ENCODE peak calls at places on chromosomes 1 and 21, in ten cellular contexts. C is hepatocyte; Y is GM12865; O is pancreas; J is activated naive CD4-positive, alpha-beta T cell; L is NCI-H446; X is NCI-H1694; S is sigmoid colon; M is foreskin fibroblast; D is aorta. B is an unnamed sample.

GRCh38 chr21:15400905-15401304 is 328.9 kb upstream of the USP25 start:
- DNase-seq in C (no peak), Y (no peak), O (no peak), J (no peak), L (no peak), X (no peak), S (no peak), M (no peak), D (no peak), B (no peak)

GRCh38 chr1:23577056-23577985 is 18.0 kb upstream of the ID3 start:
- DNase-seq in C (peak), Y (peak), O (no peak), J (no peak), L (no peak), X (no peak), S (peak), M (peak), D (no peak), B (peak)

GRCh38 chr1:3003941-3004270 is 17.4 kb upstream of the ACTRT2 start:
- DNase-seq in C (no peak), Y (no peak), O (no peak), J (no peak), L (no peak), X (no peak), S (no peak), M (no peak), D (no peak), B (peak)

GRCh38 chr1:64928325-64928724 is 38.0 kb downstream of the JAK1 start:
- DNase-seq in C (no peak), Y (no peak), O (no peak), J (no peak), L (no peak), X (no peak), S (no peak), M (no peak), D (no peak), B (no peak)

GRCh38 chr1:194870860-194871259 is 1684.4 kb upstream of the B3GALT2 start:
- DNase-seq in C (no peak), Y (peak), O (no peak), J (no peak), L (no peak), X (no peak), S (no peak), M (peak), D (no peak), B (no peak)

GRCh38 chr1:89378001-89378400 is 14.1 kb downstream of the GBP6 start:
- DNase-seq in C (no peak), Y (no peak), O (no peak), J (no peak), L (no peak), X (no peak), S (no peak), M (no peak), D (no peak), B (no peak)

GRCh38 chr1:58844176-58844575 is 60.3 kb upstream of the JUN start:
- DNase-seq in C (no peak), Y (no peak), O (no peak), J (no peak), L (no peak), X (no peak), S (no peak), M (peak), D (no peak), B (no peak)

GRCh38 chr21:25639922-25640670 is 1.0 kb downstream of the JAM2 start:
- DNase-seq in C (peak), Y (peak), O (no peak), J (no peak), L (no peak), X (no peak), S (peak), M (peak), D (peak), B (no peak)

GRCh38 chr1:209648931-209649776 is 3.1 kb downstream of the LAMB3 start:
- DNase-seq in C (peak), Y (no peak), O (no peak), J (no peak), L (no peak), X (no peak), S (no peak), M (peak), D (no peak), B (no peak)

GRCh38 chr1:156495401-156496140 is 5.0 kb downstream of the MEF2D start:
- DNase-seq in C (no peak), Y (no peak), O (no peak), J (no peak), L (no peak), X (no peak), S (peak), M (peak), D (peak), B (no peak)

GRCh38 chr1:234924450-234925355 is 203.9 kb downstream of the TOMM20 start:
- DNase-seq in C (no peak), Y (no peak), O (peak), J (no peak), L (no peak), X (no peak), S (no peak), M (no peak), D (no peak), B (peak)

GRCh38 chr1:59169703-59170102 is 127.2 kb upstream of the FGGY start:
- DNase-seq in C (no peak), Y (no peak), O (peak), J (no peak), L (no peak), X (no peak), S (no peak), M (no peak), D (no peak), B (no peak)

GRCh38 chr1:183032122-183032921 is 9.1 kb downstream of the LAMC1 start:
- DNase-seq in C (no peak), Y (peak), O (no peak), J (no peak), L (no peak), X (no peak), S (no peak), M (no peak), D (no peak), B (no peak)

GRCh38 chr1:185745165-185745564 is 11.0 kb downstream of the HMCN1 start:
- DNase-seq in C (no peak), Y (no peak), O (no peak), J (no peak), L (no peak), X (no peak), S (no peak), M (no peak), D (no peak), B (no peak)

GRCh38 chr1:244212792-244213475 is 161.9 kb downstream of the ZBTB18 start:
- DNase-seq in C (no peak), Y (no peak), O (no peak), J (no peak), L (peak), X (no peak), S (no peak), M (peak), D (no peak), B (no peak)

GRCh38 chr1:62385923-62386322 is 50.9 kb upstream of the USP1 start:
- DNase-seq in C (no peak), Y (no peak), O (no peak), J (no peak), L (no peak), X (no peak), S (no peak), M (no peak), D (no peak), B (no peak)

GRCh38 chr1:209733409-209734192 is 22.3 kb upstream of the TRAF3IP3 start:
- DNase-seq in C (no peak), Y (no peak), O (no peak), J (no peak), L (no peak), X (no peak), S (no peak), M (no peak), D (no peak), B (no peak)

GRCh38 chr1:173191011-173191410 is 16.1 kb downstream of the TNFSF4 start:
- DNase-seq in C (no peak), Y (no peak), O (no peak), J (no peak), L (no peak), X (no peak), S (no peak), M (peak), D (no peak), B (no peak)

GRCh38 chr1:193251950-193252349 is 65.5 kb upstream of the B3GALT2 start:
- DNase-seq in C (no peak), Y (no peak), O (no peak), J (no peak), L (no peak), X (no peak), S (no peak), M (no peak), D (no peak), B (no peak)

GRCh38 chr1:189962171-189962570 is 515.5 kb downstream of the BRINP3 start:
- DNase-seq in C (peak), Y (no peak), O (no peak), J (no peak), L (no peak), X (no peak), S (no peak), M (peak), D (no peak), B (no peak)

GRCh38 chr1:206012086-206012859 is 9.1 kb upstream of the RAB7B start:
- DNase-seq in C (peak), Y (peak), O (peak), J (no peak), L (no peak), X (no peak), S (peak), M (no peak), D (peak), B (no peak)

B was measured in activated effector memory CD4-positive, alpha-beta T cell treated with anti-CD3 and anti-CD28 coated beads, Interleukin-2, amount 50 U/mL, for 16 hours.